ENCODE peak calls at places on chromosomes 5 and 9, in six cellular contexts. One of them, this sample, is unnamed.

GRCh38 chr5:134101686-134102439 is 12.6 kb upstream of the TCF7 start:
- DNase-seq in neuronal stem cell: no peak
- DNase-seq in colonic mucosa: peak; percentile 72
- DNase-seq in psoas muscle: peak; percentile 68
- DNase-seq in RWPE2: no peak
- DNase-seq in H9: peak; percentile 88
- DNase-seq in this sample: peak; percentile 72

GRCh38 chr5:170289749-170290148 is 7.8 kb downstream of the LCP2 start:
- DNase-seq in H9: no peak
- DNase-seq in colonic mucosa: no peak
- DNase-seq in psoas muscle: peak; percentile 53
- DNase-seq in RWPE2: no peak
- DNase-seq in neuronal stem cell: no peak
- DNase-seq in this sample: no peak

GRCh38 chr9:102185962-102186361 is 447.5 kb upstream of the GRIN3A start:
- DNase-seq in psoas muscle: no peak
- DNase-seq in neuronal stem cell: no peak
- DNase-seq in RWPE2: no peak
- DNase-seq in H9: no peak
- DNase-seq in colonic mucosa: no peak
- DNase-seq in this sample: no peak

GRCh38 chr5:83526289-83526688 is 54.7 kb downstream of the VCAN start:
- DNase-seq in neuronal stem cell: no peak
- DNase-seq in colonic mucosa: no peak
- DNase-seq in H9: no peak
- DNase-seq in psoas muscle: no peak
- DNase-seq in RWPE2: no peak
- DNase-seq in this sample: no peak

GRCh38 chr5:102649731-102650130 is 105.4 kb upstream of the PAM start:
- DNase-seq in H9: no peak
- DNase-seq in colonic mucosa: no peak
- DNase-seq in neuronal stem cell: no peak
- DNase-seq in RWPE2: no peak
- DNase-seq in psoas muscle: no peak
- DNase-seq in this sample: no peak

GRCh38 chr5:72882989-72883388 is 66.5 kb downstream of the TNPO1 start:
- DNase-seq in colonic mucosa: no peak
- DNase-seq in psoas muscle: no peak
- DNase-seq in neuronal stem cell: no peak
- DNase-seq in H9: no peak
- DNase-seq in RWPE2: no peak
- DNase-seq in this sample: no peak

GRCh38 chr9:121997791-121998190 is 95.3 kb downstream of the TTLL11 start:
- DNase-seq in colonic mucosa: no peak
- DNase-seq in H9: no peak
- DNase-seq in neuronal stem cell: no peak
- DNase-seq in psoas muscle: no peak
- DNase-seq in RWPE2: no peak
- DNase-seq in this sample: no peak

GRCh38 chr9:127809002-127809561 is 6.4 kb downstream of the FPGS start:
- DNase-seq in psoas muscle: no peak
- DNase-seq in colonic mucosa: no peak
- DNase-seq in neuronal stem cell: no peak
- DNase-seq in H9: no peak
- DNase-seq in RWPE2: no peak
- DNase-seq in this sample: no peak

GRCh38 chr5:74063821-74064598 is 438.0 kb downstream of the ARHGEF28 start:
- DNase-seq in H9: no peak
- DNase-seq in colonic mucosa: peak; percentile 25
- DNase-seq in RWPE2: peak; percentile 67
- DNase-seq in psoas muscle: no peak
- DNase-seq in neuronal stem cell: no peak
- DNase-seq in this sample: no peak

GRCh38 chr9:136599074-136599531 is 53.3 kb upstream of the NOTCH1 start:
- DNase-seq in H9: no peak
- DNase-seq in colonic mucosa: no peak
- DNase-seq in psoas muscle: no peak
- DNase-seq in neuronal stem cell: no peak
- DNase-seq in RWPE2: no peak
- DNase-seq in this sample: no peak

GRCh38 chr5:147310059-147310704 is 75.4 kb downstream of the STK32A start:
- DNase-seq in neuronal stem cell: no peak
- DNase-seq in psoas muscle: peak; percentile 62
- DNase-seq in RWPE2: peak; percentile 89
- DNase-seq in H9: peak; percentile 54
- DNase-seq in colonic mucosa: peak; percentile 87
- DNase-seq in this sample: peak; percentile 58

GRCh38 chr5:121285861-121286527 is 565.7 kb upstream of the FTMT start:
- DNase-seq in neuronal stem cell: no peak
- DNase-seq in H9: no peak
- DNase-seq in RWPE2: no peak
- DNase-seq in psoas muscle: no peak
- DNase-seq in colonic mucosa: no peak
- DNase-seq in this sample: no peak

GRCh38 chr9:72858089-72858912 is 94.6 kb downstream of the ALDH1A1 start:
- DNase-seq in psoas muscle: peak; percentile 24
- DNase-seq in colonic mucosa: no peak
- DNase-seq in H9: no peak
- DNase-seq in neuronal stem cell: no peak
- DNase-seq in RWPE2: no peak
- DNase-seq in this sample: no peak

GRCh38 chr9:7320139-7320538 is 479.4 kb downstream of the DMAC1 start:
- DNase-seq in H9: no peak
- DNase-seq in psoas muscle: no peak
- DNase-seq in RWPE2: no peak
- DNase-seq in colonic mucosa: no peak
- DNase-seq in neuronal stem cell: no peak
- DNase-seq in this sample: peak; percentile 61

GRCh38 chr5:176900783-176901204 is 1.6 kb upstream of the HK3 start:
- DNase-seq in neuronal stem cell: no peak
- DNase-seq in H9: no peak
- DNase-seq in RWPE2: no peak
- DNase-seq in colonic mucosa: no peak
- DNase-seq in psoas muscle: no peak
- DNase-seq in this sample: no peak

GRCh38 chr9:127898433-127899199 is 787 bp downstream of the ST6GALNAC6 start:
- DNase-seq in neuronal stem cell: no peak
- DNase-seq in H9: peak; percentile 41
- DNase-seq in psoas muscle: peak; percentile 65
- DNase-seq in colonic mucosa: peak; percentile 45
- DNase-seq in RWPE2: peak; percentile 67
- DNase-seq in this sample: peak; percentile 53

GRCh38 chr9:70987986-70988385 is 133.4 kb downstream of the TRPM3 start:
- DNase-seq in psoas muscle: no peak
- DNase-seq in neuronal stem cell: no peak
- DNase-seq in RWPE2: no peak
- DNase-seq in H9: no peak
- DNase-seq in colonic mucosa: no peak
- DNase-seq in this sample: no peak

GRCh38 chr9:14870086-14870485 is 40.1 kb downstream of the FREM1 start:
- DNase-seq in neuronal stem cell: no peak
- DNase-seq in colonic mucosa: no peak
- DNase-seq in RWPE2: no peak
- DNase-seq in H9: no peak
- DNase-seq in psoas muscle: no peak
- DNase-seq in this sample: no peak

GRCh38 chr9:3136999-3137675 is 293.2 kb upstream of the PUM3 start:
- DNase-seq in RWPE2: no peak
- DNase-seq in psoas muscle: no peak
- DNase-seq in H9: no peak
- DNase-seq in neuronal stem cell: no peak
- DNase-seq in colonic mucosa: no peak
- DNase-seq in this sample: no peak

GRCh38 chr5:36755340-36755739 is 121.2 kb upstream of the NIPBL start:
- DNase-seq in neuronal stem cell: no peak
- DNase-seq in RWPE2: no peak
- DNase-seq in H9: no peak
- DNase-seq in psoas muscle: no peak
- DNase-seq in colonic mucosa: no peak
- DNase-seq in this sample: no peak

GRCh38 chr5:56910123-56910951 is 941 bp downstream of the SETD9 start:
- DNase-seq in psoas muscle: peak; percentile 51
- DNase-seq in H9: no peak
- DNase-seq in colonic mucosa: peak; percentile 61
- DNase-seq in neuronal stem cell: no peak
- DNase-seq in RWPE2: peak; percentile 55
- DNase-seq in this sample: peak; percentile 39

GRCh38 chr5:111755942-111756353 is 1.0 kb downstream of the NREP start:
- DNase-seq in colonic mucosa: no peak
- DNase-seq in psoas muscle: no peak
- DNase-seq in neuronal stem cell: no peak
- DNase-seq in H9: no peak
- DNase-seq in RWPE2: no peak
- DNase-seq in this sample: no peak

GRCh38 chr9:75907329-75907728 is 16.9 kb downstream of the PCSK5 start:
- DNase-seq in colonic mucosa: no peak
- DNase-seq in neuronal stem cell: no peak
- DNase-seq in H9: no peak
- DNase-seq in RWPE2: no peak
- DNase-seq in psoas muscle: no peak
- DNase-seq in this sample: no peak

GRCh38 chr5:115895821-115896220 is 54.1 kb downstream of the AP3S1 start:
- DNase-seq in RWPE2: no peak
- DNase-seq in H9: no peak
- DNase-seq in psoas muscle: no peak
- DNase-seq in colonic mucosa: no peak
- DNase-seq in neuronal stem cell: no peak
- DNase-seq in this sample: no peak

GRCh38 chr9:31637265-31637664 is 747.2 kb upstream of the ACO1 start:
- DNase-seq in psoas muscle: no peak
- DNase-seq in RWPE2: no peak
- DNase-seq in neuronal stem cell: no peak
- DNase-seq in colonic mucosa: no peak
- DNase-seq in H9: no peak
- DNase-seq in this sample: no peak

GRCh38 chr5:136638084-136638483 is 272.7 kb upstream of the TRPC7 start:
- DNase-seq in psoas muscle: no peak
- DNase-seq in H9: no peak
- DNase-seq in neuronal stem cell: no peak
- DNase-seq in colonic mucosa: no peak
- DNase-seq in RWPE2: no peak
- DNase-seq in this sample: no peak

GRCh38 chr5:168575391-168576372 is 3.5 kb downstream of the PANK3 start:
- DNase-seq in psoas muscle: no peak
- DNase-seq in RWPE2: no peak
- DNase-seq in neuronal stem cell: no peak
- DNase-seq in colonic mucosa: no peak
- DNase-seq in H9: no peak
- DNase-seq in this sample: no peak
- H3K4me1 ChIP-seq in psoas muscle: peaks cover 26% of the 10 kb centered on the region
- H3K4me1 ChIP-seq in RWPE2: peaks cover 32% of the 10 kb centered on the region
- H3K4me1 ChIP-seq in neuronal stem cell: peaks cover 3% of the 10 kb centered on the region
- H3K4me1 ChIP-seq in colonic mucosa: peaks cover 6% of the 10 kb centered on the region
- H3K4me1 ChIP-seq in H9: peaks cover 4% of the 10 kb centered on the region
- H3K4me1 ChIP-seq in this sample: peaks cover 5% of the 10 kb centered on the region

GRCh38 chr5:64766105-64766504 is 2.4 kb downstream of the SREK1IP1 start:
- DNase-seq in H9: no peak
- DNase-seq in psoas muscle: no peak
- DNase-seq in colonic mucosa: no peak
- DNase-seq in neuronal stem cell: no peak
- DNase-seq in RWPE2: peak; percentile 84
- DNase-seq in this sample: no peak

GRCh38 chr5:64767959-64768357 is 533 bp downstream of the SREK1IP1 start:
- DNase-seq in neuronal stem cell: no peak
- DNase-seq in RWPE2: no peak
- DNase-seq in colonic mucosa: peak; percentile 33
- DNase-seq in H9: peak; percentile 26
- DNase-seq in psoas muscle: no peak
- DNase-seq in this sample: no peak

GRCh38 chr5:64766934-64767333 is 1.6 kb downstream of the SREK1IP1 start:
- DNase-seq in H9: no peak
- DNase-seq in RWPE2: no peak
- DNase-seq in psoas muscle: no peak
- DNase-seq in neuronal stem cell: no peak
- DNase-seq in colonic mucosa: no peak
- DNase-seq in this sample: no peak

GRCh38 chr5:64759960-64760695 is 8.4 kb downstream of the SREK1IP1 start:
- DNase-seq in H9: no peak
- DNase-seq in psoas muscle: no peak
- DNase-seq in RWPE2: no peak
- DNase-seq in colonic mucosa: no peak
- DNase-seq in neuronal stem cell: peak; percentile 54
- DNase-seq in this sample: no peak

GRCh38 chr5:64763948-64764503 is 4.5 kb downstream of the SREK1IP1 start:
- DNase-seq in RWPE2: no peak
- DNase-seq in psoas muscle: no peak
- DNase-seq in neuronal stem cell: no peak
- DNase-seq in colonic mucosa: no peak
- DNase-seq in H9: no peak
- DNase-seq in this sample: no peak
- H3K4me1 ChIP-seq in RWPE2: peaks cover 21% of the 10 kb centered on the region
- H3K4me1 ChIP-seq in psoas muscle: peaks cover 31% of the 10 kb centered on the region
- H3K4me1 ChIP-seq in neuronal stem cell: peaks cover 16% of the 10 kb centered on the region
- H3K4me1 ChIP-seq in colonic mucosa: peaks cover 11% of the 10 kb centered on the region
- H3K4me1 ChIP-seq in H9: no peaks in the 10 kb centered on the region
- H3K4me1 ChIP-seq in this sample: peaks cover 16% of the 10 kb centered on the region

GRCh38 chr5:10706326-10706725 is 54.7 kb downstream of the DAP start:
- DNase-seq in H9: no peak
- DNase-seq in psoas muscle: no peak
- DNase-seq in neuronal stem cell: no peak
- DNase-seq in RWPE2: no peak
- DNase-seq in colonic mucosa: no peak
- DNase-seq in this sample: no peak
- H3K4me1 ChIP-seq in H9: peaks cover 10% of the 10 kb centered on the region
- H3K4me1 ChIP-seq in psoas muscle: no peaks in the 10 kb centered on the region
- H3K4me1 ChIP-seq in neuronal stem cell: peaks cover 4% of the 10 kb centered on the region
- H3K4me1 ChIP-seq in RWPE2: peaks cover 69% of the 10 kb centered on the region
- H3K4me1 ChIP-seq in colonic mucosa: peaks cover 2% of the 10 kb centered on the region
- H3K4me1 ChIP-seq in this sample: peaks cover 3% of the 10 kb centered on the region

GRCh38 chr9:77956555-77956954 is 75.1 kb downstream of the GNAQ start:
- DNase-seq in psoas muscle: no peak
- DNase-seq in RWPE2: no peak
- DNase-seq in colonic mucosa: no peak
- DNase-seq in H9: no peak
- DNase-seq in neuronal stem cell: no peak
- DNase-seq in this sample: no peak
- H3K4me1 ChIP-seq in psoas muscle: peaks cover 31% of the 10 kb centered on the region
- H3K4me1 ChIP-seq in RWPE2: peaks cover 31% of the 10 kb centered on the region
- H3K4me1 ChIP-seq in colonic mucosa: peaks cover 5% of the 10 kb centered on the region
- H3K4me1 ChIP-seq in H9: peaks cover 20% of the 10 kb centered on the region
- H3K4me1 ChIP-seq in neuronal stem cell: peaks cover 10% of the 10 kb centered on the region
- H3K4me1 ChIP-seq in this sample: peaks cover 16% of the 10 kb centered on the region

DNA sequence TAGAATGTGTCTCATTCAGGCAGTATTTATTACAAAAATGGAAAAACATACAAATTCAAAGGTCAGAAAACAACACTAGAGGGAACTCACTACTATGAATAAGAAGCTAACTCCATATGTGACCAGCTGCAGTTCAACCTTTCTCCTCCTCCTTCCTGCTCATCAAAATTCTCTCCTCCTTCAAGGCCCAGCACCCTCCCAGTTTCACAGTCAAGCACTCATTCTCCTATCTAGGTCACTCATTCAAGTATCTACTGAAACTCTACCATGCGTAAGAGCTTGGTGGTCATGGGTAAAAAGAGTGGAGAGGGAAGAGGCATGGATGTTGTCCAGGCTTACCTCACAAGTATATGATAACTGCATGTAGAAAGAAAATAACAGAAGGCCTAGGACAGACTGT is 27.6 kb downstream of the ECPAS start:
- DNase-seq in psoas muscle: no peak
- DNase-seq in colonic mucosa: no peak
- DNase-seq in H9: no peak
- DNase-seq in neuronal stem cell: no peak
- DNase-seq in RWPE2: no peak
- DNase-seq in this sample: no peak
- H3K4me1 ChIP-seq in psoas muscle: peaks cover 82% of the 10 kb centered on the region
- H3K4me1 ChIP-seq in colonic mucosa: peaks cover 5% of the 10 kb centered on the region
- H3K4me1 ChIP-seq in H9: peaks cover 14% of the 10 kb centered on the region
- H3K4me1 ChIP-seq in neuronal stem cell: peaks cover 1% of the 10 kb centered on the region
- H3K4me1 ChIP-seq in RWPE2: peaks cover 8% of the 10 kb centered on the region
- H3K4me1 ChIP-seq in this sample: peaks cover 3% of the 10 kb centered on the region

This sample was measured in BE2C.